ENCODE peak calls at places on chromosomes 12 and 14, in four cellular contexts. Q is head of caudate nucleus; Y is Kasumi-1; D is activated CD4-positive, alpha-beta T cell treated with anti-CD3 and anti-CD28 coated beads, Interleukin-2, amount 50 U/mL, for 24 hours. N is an unnamed sample.

GRCh38 chr14:43143106-43143505 is 1364.0 kb downstream of the FSCB start:
- DNase-seq in Q (no peak), Y (no peak), D (no peak), N (no peak)

GRCh38 chr12:54197037-54197909 is 8.5 kb upstream of the SMUG1 start:
- DNase-seq in Q (no peak), Y (no peak), D (no peak), N (no peak)

GRCh38 chr12:77830952-77831351 is 258 bp downstream of the NAV3 start:
- DNase-seq in Q (no peak), Y (no peak), D (no peak), N (no peak)

GRCh38 chr12:105705765-105706164 is 375.3 kb downstream of the C12orf75 start:
- DNase-seq in Q (peak), Y (peak), D (no peak), N (no peak)

GRCh38 chr14:100476012-100476822 is 111.0 kb downstream of the BEGAIN start:
- DNase-seq in Q (peak), Y (no peak), D (no peak), N (no peak)

GRCh38 chr14:69247691-69248440 is 12.1 kb upstream of the GALNT16 start:
- DNase-seq in Q (no peak), Y (no peak), D (no peak), N (no peak)

GRCh38 chr12:11653215-11653753 is 3.8 kb downstream of the ETV6 start:
- DNase-seq in Q (no peak), Y (peak), D (peak), N (no peak)

GRCh38 chr12:116172224-116172849 is 105.2 kb downstream of the MED13L start:
- DNase-seq in Q (no peak), Y (no peak), D (no peak), N (no peak)

GRCh38 chr12:57896139-57896436 is 45.3 kb upstream of the ATP23 start:
- DNase-seq in Q (no peak), Y (no peak), D (no peak), N (no peak)

GRCh38 chr14:22850944-22851790 is 14.8 kb downstream of the MMP14 start:
- DNase-seq in Q (peak), Y (peak), D (no peak), N (peak)

GRCh38 chr14:84575681-84576080 is 954.3 kb upstream of the FLRT2 start:
- DNase-seq in Q (no peak), Y (no peak), D (no peak), N (no peak)

GRCh38 chr14:91911474-91912032 is 35.9 kb downstream of the FBLN5 start:
- DNase-seq in Q (peak), Y (peak), D (no peak), N (no peak)

GRCh38 chr12:123286997-123287396 is 15.3 kb upstream of the CDK2AP1 start:
- DNase-seq in Q (no peak), Y (no peak), D (no peak), N (no peak)

GRCh38 chr12:34393086-34393820 is 371.0 kb downstream of the ALG10 start:
- DNase-seq in Q (no peak), Y (no peak), D (no peak), N (no peak)

GRCh38 chr12:50715174-50715573 is 48.7 kb upstream of the ATF1 start:
- DNase-seq in Q (no peak), Y (no peak), D (no peak), N (no peak)

N was measured in occipital lobe.